ENCODE peak calls at places on chromosomes 11 and 22, in seven cellular contexts. U is HCT116, E is HL-60, N is HepG2, M is SK-N-SH, C is K562, K is GM23338. H is an unnamed sample. For H3K27me3, the result is how much of the 10 kb centered on the place peaks cover.

GRCh38 chr11:121367434-121367833 is 74.9 kb downstream of the SC5D start:
- DNase-seq in U (no peak), E (no peak), N (no peak), M (no peak), C (no peak), K (no peak), H (no peak)

GRCh38 chr11:57529012-57529411 is 1.5 kb downstream of the TIMM10 start:
- DNase-seq in U (no peak), E (no peak), N (no peak), M (no peak), C (no peak), K (no peak), H (no peak)

GRCh38 chr22:49660794-49661781 is 166.6 kb downstream of the BRD1 start:
- DNase-seq in U (no peak), E (no peak), N (no peak), M (no peak), C (no peak), K (no peak), H (no peak)

GRCh38 chr11:123429851-123430735 is at the start of gene GRAMD1B:
- DNase-seq in U (no peak), E (peak), N (no peak), M (peak), C (no peak), K (peak), H (no peak)

GRCh38 chr11:14251754-14252153 is 107.2 kb downstream of the RRAS2 start:
- DNase-seq in U (no peak), E (no peak), N (no peak), M (no peak), C (no peak), K (no peak), H (no peak)

GRCh38 chr11:128195057-128195751 is 392.2 kb downstream of the ETS1 start:
- DNase-seq in U (no peak), E (peak), N (no peak), M (no peak), C (peak), K (no peak), H (no peak)

GRCh38 chr22:31647516-31647915 is 14.5 kb downstream of the PISD start:
- DNase-seq in U (no peak), E (no peak), N (no peak), M (no peak), C (no peak), K (no peak), H (no peak)

GRCh38 chr11:113382121-113382520 is 5.5 kb upstream of the ANKK1 start:
- DNase-seq in U (no peak), E (no peak), N (no peak), M (no peak), C (no peak), K (no peak), H (no peak)

GRCh38 chr11:120775986-120776682 is 247.8 kb upstream of the TBCEL start:
- DNase-seq in U (no peak), E (no peak), N (no peak), M (no peak), C (no peak), K (peak), H (no peak)

GRCh38 chr11:113627297-113627696 is 78.8 kb downstream of the TMPRSS5 start:
- DNase-seq in U (no peak), E (no peak), N (no peak), M (no peak), C (no peak), K (no peak), H (no peak)

GRCh38 chr11:15589070-15589626 is 474.4 kb downstream of the INSC start:
- DNase-seq in U (no peak), E (no peak), N (no peak), M (no peak), C (no peak), K (peak), H (no peak)

GRCh38 chr11:31764186-31764730 is 46.9 kb downstream of the PAX6 start:
- DNase-seq in U (no peak), E (no peak), N (no peak), M (no peak), C (no peak), K (no peak), H (no peak)

GRCh38 chr11:77617892-77618291 is 19.7 kb downstream of the CLNS1A start:
- DNase-seq in U (no peak), E (no peak), N (no peak), M (no peak), C (no peak), K (no peak), H (no peak)

GRCh38 chr11:82994615-82995014 is 77.1 kb downstream of the RAB30 start:
- DNase-seq in U (no peak), E (no peak), N (no peak), M (no peak), C (no peak), K (no peak), H (no peak)
- TF ChIP-seq REST in U (no peak), E (no peak), N (no peak), M (no peak), C (no peak), K (no peak), H (no peak)

GRCh38 chr11:92397356-92397755 is 172.7 kb downstream of the FAT3 start:
- DNase-seq in U (no peak), E (no peak), N (no peak), M (no peak), C (no peak), K (peak), H (no peak)

GRCh38 chr11:92401507-92401906 is 176.9 kb downstream of the FAT3 start:
- DNase-seq in U (no peak), E (no peak), N (no peak), M (no peak), C (no peak), K (peak), H (no peak)

GRCh38 chr11:92396133-92396532 is 171.5 kb downstream of the FAT3 start:
- DNase-seq in U (no peak), E (no peak), N (no peak), M (no peak), C (no peak), K (no peak), H (no peak)

GRCh38 chr11:92399702-92400101 is 175.1 kb downstream of the FAT3 start:
- DNase-seq in U (no peak), E (no peak), N (no peak), M (no peak), C (no peak), K (peak), H (no peak)
- TF ChIP-seq CTCF in U (no peak), E (no peak), N (no peak), M (peak), C (no peak), K (peak), H (peak)

DNA sequence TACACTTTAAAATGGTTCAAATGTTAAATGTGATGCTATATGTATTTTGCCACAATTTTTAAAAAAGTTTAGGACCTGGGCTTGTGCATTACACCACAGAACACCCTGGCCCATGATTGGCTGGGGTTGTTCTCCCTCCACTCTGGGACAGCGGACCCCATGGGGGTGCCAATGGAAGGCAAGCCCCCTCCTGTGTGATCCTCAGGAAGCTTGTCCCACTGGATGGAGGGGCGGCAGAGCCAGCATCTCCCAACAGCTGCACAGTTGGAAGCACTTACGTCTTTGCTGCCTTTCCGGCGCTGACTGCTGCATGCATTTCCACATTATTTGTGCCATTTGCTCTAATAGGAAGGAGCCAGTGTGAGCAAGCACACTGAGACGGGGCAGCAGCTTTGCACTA is 196.5 kb downstream of the SHANK2 start:
- DNase-seq in U (no peak), E (no peak), N (no peak), M (no peak), C (no peak), K (no peak), H (no peak)
- H3K27me3 ChIP-seq in U (under half), E (under half), N (under half), M (under half), C (under half), K (under half), H (under half)

DNA sequence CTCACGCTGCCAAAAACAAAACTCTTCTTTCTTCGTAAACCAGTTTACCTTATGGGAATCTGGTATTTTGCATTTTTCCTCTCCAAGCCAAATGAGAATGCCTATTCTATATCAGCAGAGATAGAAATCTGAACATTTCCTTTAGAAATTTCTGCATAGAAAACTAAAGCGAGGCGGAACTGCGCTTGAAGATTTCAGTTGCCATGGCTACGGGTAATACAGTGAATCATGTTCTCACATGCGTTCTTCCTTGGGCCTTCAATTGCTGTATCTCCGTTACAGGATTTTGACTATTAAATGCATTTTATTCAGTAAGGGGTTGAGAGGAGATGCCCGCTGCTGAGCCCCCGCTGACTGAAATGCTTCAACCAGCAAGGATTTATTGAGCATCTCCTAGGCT is 108.2 kb upstream of the CRYBB3 start:
- DNase-seq in U (no peak), E (no peak), N (no peak), M (no peak), C (no peak), K (no peak), H (no peak)
- TF ChIP-seq REST in U (no peak), E (no peak), N (no peak), M (no peak), C (no peak), K (no peak), H (no peak)

H was measured in Panc1.